ENCODE peak calls at places on chromosomes 1 and 21, in four cellular contexts. One of them, this sample, is unnamed.
A peak's percentile ranks its signal among the peaks of the same experiment; 100 is the strongest.

GRCh38 chr1:35432231-35432630 is 125.0 kb downstream of the KIAA0319L start:
- DNase-seq in T-cell: no peak
- DNase-seq in ACHN: no peak
- DNase-seq in stimulated activated CD8-positive, alpha-beta memory T cell treated with anti-CD3 and anti-CD28 coated beads, Interleukin-4, amount 100 ng/mL, for 1 hour: no peak
- DNase-seq in this sample: no peak

GRCh38 chr1:79041666-79042065 is 35.1 kb upstream of the ADGRL4 start:
- DNase-seq in T-cell: no peak
- DNase-seq in stimulated activated CD8-positive, alpha-beta memory T cell treated with anti-CD3 and anti-CD28 coated beads, Interleukin-4, amount 100 ng/mL, for 1 hour: no peak
- DNase-seq in ACHN: no peak
- DNase-seq in this sample: no peak

GRCh38 chr1:67401443-67401842 is 28.8 kb downstream of the SERBP1 start:
- DNase-seq in stimulated activated CD8-positive, alpha-beta memory T cell treated with anti-CD3 and anti-CD28 coated beads, Interleukin-4, amount 100 ng/mL, for 1 hour: no peak
- DNase-seq in T-cell: no peak
- DNase-seq in ACHN: no peak
- DNase-seq in this sample: no peak

GRCh38 chr21:46179708-46180078 is 4.6 kb downstream of the SPATC1L start:
- DNase-seq in stimulated activated CD8-positive, alpha-beta memory T cell treated with anti-CD3 and anti-CD28 coated beads, Interleukin-4, amount 100 ng/mL, for 1 hour: no peak
- DNase-seq in T-cell: no peak
- DNase-seq in ACHN: no peak
- DNase-seq in this sample: no peak

GRCh38 chr1:118246646-118247045 is 61.6 kb upstream of the SPAG17 start:
- DNase-seq in T-cell: no peak
- DNase-seq in ACHN: no peak
- DNase-seq in stimulated activated CD8-positive, alpha-beta memory T cell treated with anti-CD3 and anti-CD28 coated beads, Interleukin-4, amount 100 ng/mL, for 1 hour: no peak
- DNase-seq in this sample: no peak

GRCh38 chr1:24951810-24952412 is 21.8 kb upstream of the RUNX3 start:
- DNase-seq in ACHN: no peak
- DNase-seq in stimulated activated CD8-positive, alpha-beta memory T cell treated with anti-CD3 and anti-CD28 coated beads, Interleukin-4, amount 100 ng/mL, for 1 hour: no peak
- DNase-seq in T-cell: no peak
- DNase-seq in this sample: no peak

GRCh38 chr1:30778156-30778978 is 20.8 kb upstream of the LAPTM5 start:
- DNase-seq in T-cell: no peak
- DNase-seq in ACHN: peak; percentile 93
- DNase-seq in stimulated activated CD8-positive, alpha-beta memory T cell treated with anti-CD3 and anti-CD28 coated beads, Interleukin-4, amount 100 ng/mL, for 1 hour: no peak
- DNase-seq in this sample: no peak

GRCh38 chr1:119347858-119348257 is 20.7 kb upstream of the HAO2 start:
- DNase-seq in stimulated activated CD8-positive, alpha-beta memory T cell treated with anti-CD3 and anti-CD28 coated beads, Interleukin-4, amount 100 ng/mL, for 1 hour: no peak
- DNase-seq in T-cell: no peak
- DNase-seq in ACHN: no peak
- DNase-seq in this sample: no peak

GRCh38 chr1:113390871-113391642 is 742 bp downstream of the MAGI3 start:
- DNase-seq in stimulated activated CD8-positive, alpha-beta memory T cell treated with anti-CD3 and anti-CD28 coated beads, Interleukin-4, amount 100 ng/mL, for 1 hour: peak; percentile 10
- DNase-seq in T-cell: peak; percentile 20
- DNase-seq in ACHN: peak; percentile 47
- DNase-seq in this sample: peak; percentile 27

GRCh38 chr1:10860218-10860617 is 63.8 kb upstream of the CASZ1 start:
- DNase-seq in T-cell: no peak
- DNase-seq in stimulated activated CD8-positive, alpha-beta memory T cell treated with anti-CD3 and anti-CD28 coated beads, Interleukin-4, amount 100 ng/mL, for 1 hour: no peak
- DNase-seq in ACHN: no peak
- DNase-seq in this sample: no peak

GRCh38 chr1:103160281-103160680 is 52.0 kb upstream of the COL11A1 start:
- DNase-seq in stimulated activated CD8-positive, alpha-beta memory T cell treated with anti-CD3 and anti-CD28 coated beads, Interleukin-4, amount 100 ng/mL, for 1 hour: no peak
- DNase-seq in ACHN: no peak
- DNase-seq in T-cell: no peak
- DNase-seq in this sample: no peak

GRCh38 chr1:41486892-41487728 is 2.6 kb upstream of the EDN2 start:
- DNase-seq in ACHN: peak; percentile 39
- DNase-seq in stimulated activated CD8-positive, alpha-beta memory T cell treated with anti-CD3 and anti-CD28 coated beads, Interleukin-4, amount 100 ng/mL, for 1 hour: no peak
- DNase-seq in T-cell: no peak
- DNase-seq in this sample: no peak

GRCh38 chr1:210755991-210756669 is 377.8 kb downstream of the KCNH1 start:
- DNase-seq in ACHN: no peak
- DNase-seq in T-cell: no peak
- DNase-seq in stimulated activated CD8-positive, alpha-beta memory T cell treated with anti-CD3 and anti-CD28 coated beads, Interleukin-4, amount 100 ng/mL, for 1 hour: no peak
- DNase-seq in this sample: no peak

GRCh38 chr21:43944757-43945156 is 67.4 kb upstream of the TRAPPC10 start:
- DNase-seq in T-cell: no peak
- DNase-seq in stimulated activated CD8-positive, alpha-beta memory T cell treated with anti-CD3 and anti-CD28 coated beads, Interleukin-4, amount 100 ng/mL, for 1 hour: no peak
- DNase-seq in ACHN: no peak
- DNase-seq in this sample: no peak

GRCh38 chr1:233730809-233731208 is 116.9 kb downstream of the KCNK1 start:
- DNase-seq in T-cell: no peak
- DNase-seq in stimulated activated CD8-positive, alpha-beta memory T cell treated with anti-CD3 and anti-CD28 coated beads, Interleukin-4, amount 100 ng/mL, for 1 hour: no peak
- DNase-seq in ACHN: peak; percentile 7
- DNase-seq in this sample: no peak

GRCh38 chr1:17502326-17502778 is 37.1 kb upstream of the ARHGEF10L start:
- DNase-seq in ACHN: peak; percentile 73
- DNase-seq in T-cell: peak; percentile 4
- DNase-seq in stimulated activated CD8-positive, alpha-beta memory T cell treated with anti-CD3 and anti-CD28 coated beads, Interleukin-4, amount 100 ng/mL, for 1 hour: peak; percentile 5
- DNase-seq in this sample: no peak

GRCh38 chr1:40133839-40134238 is 27.3 kb upstream of the RLF start:
- DNase-seq in stimulated activated CD8-positive, alpha-beta memory T cell treated with anti-CD3 and anti-CD28 coated beads, Interleukin-4, amount 100 ng/mL, for 1 hour: no peak
- DNase-seq in ACHN: no peak
- DNase-seq in T-cell: no peak
- DNase-seq in this sample: no peak